ENCODE peak calls at places on chromosomes 11 and 22, in eight cellular contexts. L, I, D, S, B, O, V and J are unnamed samples.

GRCh38 chr11:57890521-57890920 is 128.9 kb downstream of the CTNND1 start:
- DNase-seq in L (no peak), I (no peak), D (no peak), S (no peak), B (no peak), O (no peak), V (no peak), J (no peak)

GRCh38 chr11:133078591-133079179 is 453.6 kb downstream of the OPCML start:
- DNase-seq in L (peak), I (peak), D (peak), S (peak), B (peak), O (peak), V (no peak), J (peak)

GRCh38 chr11:42631223-42631843 is 680.5 kb upstream of the API5 start:
- DNase-seq in L (no peak), I (no peak), D (peak), S (no peak), B (no peak), O (no peak), V (no peak), J (no peak)

GRCh38 chr11:8307601-8308000 is 43.9 kb upstream of the LMO1 start:
- DNase-seq in L (no peak), I (no peak), D (no peak), S (no peak), B (no peak), O (no peak), V (no peak), J (no peak)

GRCh38 chr11:126476256-126476970 is 120.9 kb downstream of the ST3GAL4 start:
- DNase-seq in L (no peak), I (no peak), D (no peak), S (no peak), B (no peak), O (no peak), V (no peak), J (no peak)

GRCh38 chr22:41915783-41916493 is 1.1 kb upstream of the SHISA8 start:
- DNase-seq in L (no peak), I (no peak), D (no peak), S (no peak), B (no peak), O (no peak), V (no peak), J (no peak)

GRCh38 chr11:121800240-121800639 is 315.8 kb downstream of the BLID start:
- DNase-seq in L (no peak), I (no peak), D (no peak), S (no peak), B (no peak), O (no peak), V (no peak), J (no peak)

GRCh38 chr11:117097567-117098268 is 510 bp downstream of the SIK3 start:
- DNase-seq in L (peak), I (peak), D (no peak), S (peak), B (peak), O (peak), V (peak), J (peak)

GRCh38 chr11:102134597-102134996 is 24.4 kb downstream of the YAP1 start:
- DNase-seq in L (no peak), I (no peak), D (no peak), S (no peak), B (no peak), O (no peak), V (no peak), J (no peak)

GRCh38 chr11:117061256-117061655 is 37.0 kb downstream of the SIK3 start:
- DNase-seq in L (no peak), I (no peak), D (no peak), S (no peak), B (no peak), O (no peak), V (no peak), J (no peak)

GRCh38 chr11:17781221-17781620 is 46.6 kb downstream of the KCNC1 start:
- DNase-seq in L (no peak), I (no peak), D (no peak), S (no peak), B (no peak), O (no peak), V (no peak), J (no peak)

GRCh38 chr22:50729391-50730012 is 8.5 kb upstream of the ACR start:
- DNase-seq in L (no peak), I (no peak), D (no peak), S (no peak), B (peak), O (no peak), V (no peak), J (no peak)

GRCh38 chr11:111793863-111794262 is 27.7 kb upstream of the PPP2R1B start:
- DNase-seq in L (no peak), I (peak), D (no peak), S (no peak), B (peak), O (no peak), V (no peak), J (no peak)

GRCh38 chr11:42992594-42992993 is 319.2 kb upstream of the API5 start:
- DNase-seq in L (no peak), I (no peak), D (no peak), S (no peak), B (no peak), O (no peak), V (no peak), J (no peak)

GRCh38 chr11:61026121-61027031 is 54.9 kb downstream of the CD6 start:
- DNase-seq in L (no peak), I (no peak), D (no peak), S (peak), B (no peak), O (no peak), V (peak), J (peak)

GRCh38 chr22:19959043-19959586 is 17.5 kb upstream of the TXNRD2 start:
- DNase-seq in L (no peak), I (no peak), D (no peak), S (no peak), B (peak), O (peak), V (no peak), J (no peak)

GRCh38 chr22:20748820-20749428 is 25.0 kb upstream of the SERPIND1 start:
- DNase-seq in L (no peak), I (no peak), D (no peak), S (no peak), B (no peak), O (no peak), V (no peak), J (no peak)

GRCh38 chr11:86292912-86293606 is 9.0 kb upstream of the HIKESHI start:
- DNase-seq in L (no peak), I (no peak), D (no peak), S (peak), B (no peak), O (no peak), V (no peak), J (peak)

GRCh38 chr11:30426781-30427180 is 103.9 kb downstream of the ARL14EP start:
- DNase-seq in L (no peak), I (no peak), D (no peak), S (no peak), B (no peak), O (no peak), V (no peak), J (no peak)

GRCh38 chr22:32206774-32207758 is 2.2 kb upstream of the RFPL2 start:
- DNase-seq in L (no peak), I (peak), D (peak), S (peak), B (no peak), O (peak), V (peak), J (peak)

GRCh38 chr22:35299217-35299716 is 427 bp upstream of the TOM1 start:
- DNase-seq in L (no peak), I (peak), D (no peak), S (no peak), B (no peak), O (no peak), V (no peak), J (no peak)

GRCh38 chr11:1559103-1559951 is 12.7 kb downstream of the DUSP8 start:
- DNase-seq in L (no peak), I (peak), D (no peak), S (no peak), B (peak), O (peak), V (peak), J (no peak)

GRCh38 chr11:19992162-19992561 is 168.1 kb downstream of the DBX1 start:
- DNase-seq in L (no peak), I (no peak), D (no peak), S (no peak), B (no peak), O (no peak), V (no peak), J (no peak)

GRCh38 chr11:125351045-125351867 is 144.8 kb downstream of the FEZ1 start:
- DNase-seq in L (no peak), I (no peak), D (no peak), S (no peak), B (no peak), O (no peak), V (no peak), J (no peak)

GRCh38 chr11:47177229-47177845 is 658 bp upstream of the ARFGAP2 start:
- DNase-seq in L (peak), I (peak), D (peak), S (peak), B (peak), O (peak), V (peak), J (peak)

GRCh38 chr22:22933100-22933806 is 45.6 kb downstream of the IGLL5 start:
- DNase-seq in L (no peak), I (no peak), D (no peak), S (no peak), B (no peak), O (no peak), V (no peak), J (no peak)

GRCh38 chr11:8765294-8765693 is 82.7 kb downstream of the RPL27A start:
- DNase-seq in L (no peak), I (peak), D (no peak), S (no peak), B (no peak), O (no peak), V (no peak), J (no peak)

GRCh38 chr11:118820412-118821357 is 29.7 kb upstream of the DDX6 start:
- DNase-seq in L (no peak), I (no peak), D (no peak), S (peak), B (peak), O (peak), V (no peak), J (no peak)

GRCh38 chr11:19379465-19379864 is 138.7 kb upstream of the E2F8 start:
- DNase-seq in L (no peak), I (no peak), D (no peak), S (no peak), B (no peak), O (no peak), V (no peak), J (no peak)

GRCh38 chr11:64744544-64745218 is 739 bp upstream of the RASGRP2 start:
- DNase-seq in L (no peak), I (no peak), D (no peak), S (peak), B (peak), O (no peak), V (no peak), J (peak)

GRCh38 chr11:3001496-3001895 is 9.4 kb upstream of the NAP1L4 start:
- DNase-seq in L (no peak), I (no peak), D (peak), S (no peak), B (peak), O (no peak), V (no peak), J (no peak)

GRCh38 chr11:26575946-26576345 is 3.9 kb upstream of the MUC15 start:
- DNase-seq in L (no peak), I (no peak), D (no peak), S (no peak), B (no peak), O (no peak), V (no peak), J (no peak)

GRCh38 chr11:32374261-32374711 is 61.1 kb downstream of the WT1 start:
- DNase-seq in L (peak), I (peak), D (peak), S (peak), B (no peak), O (peak), V (no peak), J (peak)

GRCh38 chr11:32312865-32313403 is 122.4 kb downstream of the WT1 start:
- DNase-seq in L (peak), I (peak), D (peak), S (peak), B (no peak), O (peak), V (no peak), J (peak)

GRCh38 chr22:47388778-47389177 is 626.3 kb downstream of the TBC1D22A start:
- DNase-seq in L (no peak), I (no peak), D (no peak), S (no peak), B (no peak), O (no peak), V (no peak), J (no peak)

GRCh38 chr11:10522921-10523320 is 18.1 kb downstream of the RNF141 start:
- DNase-seq in L (no peak), I (no peak), D (no peak), S (no peak), B (no peak), O (no peak), V (no peak), J (no peak)

GRCh38 chr22:19107730-19108074 is 14.5 kb downstream of the DGCR2 start:
- DNase-seq in L (no peak), I (no peak), D (no peak), S (no peak), B (no peak), O (no peak), V (no peak), J (no peak)

GRCh38 chr22:50683086-50683993 is 10.7 kb downstream of the SHANK3 start:
- DNase-seq in L (no peak), I (no peak), D (no peak), S (no peak), B (no peak), O (no peak), V (no peak), J (no peak)

GRCh38 chr11:124068711-124069110 is 27.6 kb upstream of the OR10G7 start:
- DNase-seq in L (no peak), I (no peak), D (no peak), S (no peak), B (no peak), O (no peak), V (no peak), J (no peak)